ENCODE peak calls at places on chromosomes 2 and 18, in nine cellular contexts. One of them, this sample, is unnamed.

GRCh38 chr2:51612387-51612786 is 580.5 kb upstream of the NRXN1 start:
- DNase-seq in heart left ventricle: no peak
- DNase-seq in CD4-positive, alpha-beta T cell: no peak
- DNase-seq in lower lobe of right lung: no peak
- DNase-seq in BJ: no peak
- DNase-seq in AG09319: no peak
- DNase-seq in IMR-90: no peak
- DNase-seq in natural killer cell: no peak
- DNase-seq in GM20000: no peak
- DNase-seq in this sample: no peak

GRCh38 chr2:202024871-202025270 is 8.8 kb upstream of the FZD7 start:
- DNase-seq in lower lobe of right lung: no peak
- DNase-seq in AG09319: no peak
- DNase-seq in CD4-positive, alpha-beta T cell: no peak
- DNase-seq in heart left ventricle: no peak
- DNase-seq in BJ: no peak
- DNase-seq in IMR-90: no peak
- DNase-seq in GM20000: no peak
- DNase-seq in natural killer cell: no peak
- DNase-seq in this sample: no peak

GRCh38 chr2:8030694-8031303 is 651.1 kb upstream of the ID2 start:
- DNase-seq in lower lobe of right lung: no peak
- DNase-seq in BJ: no peak
- DNase-seq in GM20000: no peak
- DNase-seq in natural killer cell: no peak
- DNase-seq in AG09319: no peak
- DNase-seq in CD4-positive, alpha-beta T cell: no peak
- DNase-seq in heart left ventricle: no peak
- DNase-seq in IMR-90: peak
- DNase-seq in this sample: no peak

GRCh38 chr2:12326449-12327190 is 390.1 kb upstream of the TRIB2 start:
- DNase-seq in IMR-90: no peak
- DNase-seq in BJ: no peak
- DNase-seq in CD4-positive, alpha-beta T cell: no peak
- DNase-seq in lower lobe of right lung: no peak
- DNase-seq in heart left ventricle: no peak
- DNase-seq in natural killer cell: no peak
- DNase-seq in AG09319: no peak
- DNase-seq in GM20000: peak
- DNase-seq in this sample: no peak

GRCh38 chr2:128451636-128452411 is 133.2 kb upstream of the HS6ST1 start:
- DNase-seq in CD4-positive, alpha-beta T cell: no peak
- DNase-seq in AG09319: no peak
- DNase-seq in GM20000: no peak
- DNase-seq in lower lobe of right lung: no peak
- DNase-seq in natural killer cell: peak
- DNase-seq in BJ: no peak
- DNase-seq in IMR-90: no peak
- DNase-seq in heart left ventricle: peak
- DNase-seq in this sample: no peak

GRCh38 chr2:234771176-234771575 is 180.6 kb upstream of the SH3BP4 start:
- DNase-seq in CD4-positive, alpha-beta T cell: no peak
- DNase-seq in GM20000: no peak
- DNase-seq in heart left ventricle: no peak
- DNase-seq in IMR-90: no peak
- DNase-seq in AG09319: no peak
- DNase-seq in lower lobe of right lung: no peak
- DNase-seq in BJ: no peak
- DNase-seq in natural killer cell: no peak
- DNase-seq in this sample: no peak

GRCh38 chr2:36729067-36729466 is 32.6 kb downstream of the VIT start:
- DNase-seq in IMR-90: peak
- DNase-seq in lower lobe of right lung: no peak
- DNase-seq in GM20000: no peak
- DNase-seq in CD4-positive, alpha-beta T cell: no peak
- DNase-seq in BJ: no peak
- DNase-seq in AG09319: no peak
- DNase-seq in natural killer cell: no peak
- DNase-seq in heart left ventricle: no peak
- DNase-seq in this sample: no peak

GRCh38 chr2:38037757-38038615 is 38.0 kb downstream of the CYP1B1 start:
- DNase-seq in AG09319: peak
- DNase-seq in CD4-positive, alpha-beta T cell: no peak
- DNase-seq in IMR-90: peak
- DNase-seq in BJ: peak
- DNase-seq in heart left ventricle: peak
- DNase-seq in natural killer cell: no peak
- DNase-seq in GM20000: peak
- DNase-seq in lower lobe of right lung: no peak
- DNase-seq in this sample: peak

GRCh38 chr18:24613887-24614286 is 153.4 kb downstream of the HRH4 start:
- DNase-seq in heart left ventricle: no peak
- DNase-seq in AG09319: no peak
- DNase-seq in natural killer cell: no peak
- DNase-seq in IMR-90: no peak
- DNase-seq in BJ: no peak
- DNase-seq in CD4-positive, alpha-beta T cell: no peak
- DNase-seq in GM20000: no peak
- DNase-seq in lower lobe of right lung: no peak
- DNase-seq in this sample: no peak

GRCh38 chr18:63001861-63002260 is 286.5 kb downstream of the PHLPP1 start:
- DNase-seq in heart left ventricle: no peak
- DNase-seq in CD4-positive, alpha-beta T cell: no peak
- DNase-seq in IMR-90: no peak
- DNase-seq in GM20000: no peak
- DNase-seq in natural killer cell: no peak
- DNase-seq in BJ: no peak
- DNase-seq in lower lobe of right lung: no peak
- DNase-seq in AG09319: no peak
- DNase-seq in this sample: no peak

GRCh38 chr2:102251042-102251848 is 60.1 kb upstream of the IL1RL1 start:
- DNase-seq in BJ: no peak
- DNase-seq in AG09319: no peak
- DNase-seq in CD4-positive, alpha-beta T cell: peak
- DNase-seq in GM20000: peak
- DNase-seq in IMR-90: no peak
- DNase-seq in natural killer cell: peak
- DNase-seq in heart left ventricle: peak
- DNase-seq in lower lobe of right lung: peak
- DNase-seq in this sample: peak

GRCh38 chr2:213806125-213806726 is 522.0 kb downstream of the SPAG16 start:
- DNase-seq in CD4-positive, alpha-beta T cell: no peak
- DNase-seq in GM20000: no peak
- DNase-seq in BJ: no peak
- DNase-seq in AG09319: peak
- DNase-seq in IMR-90: peak
- DNase-seq in natural killer cell: no peak
- DNase-seq in heart left ventricle: no peak
- DNase-seq in lower lobe of right lung: no peak
- DNase-seq in this sample: no peak
- TF ChIP-seq CTCF in CD4-positive, alpha-beta T cell: peak
- TF ChIP-seq CTCF in GM20000: no peak
- TF ChIP-seq CTCF in BJ: peak
- TF ChIP-seq CTCF in AG09319: peak
- TF ChIP-seq CTCF in IMR-90: peak
- TF ChIP-seq CTCF in natural killer cell: no peak
- TF ChIP-seq CTCF in heart left ventricle: peak
- TF ChIP-seq CTCF in lower lobe of right lung: peak
- TF ChIP-seq CTCF in this sample: no peak

GRCh38 chr2:168584934-168585333 is 128.9 kb downstream of the CERS6 start:
- DNase-seq in natural killer cell: no peak
- DNase-seq in GM20000: no peak
- DNase-seq in CD4-positive, alpha-beta T cell: no peak
- DNase-seq in IMR-90: no peak
- DNase-seq in heart left ventricle: no peak
- DNase-seq in BJ: no peak
- DNase-seq in lower lobe of right lung: no peak
- DNase-seq in AG09319: no peak
- DNase-seq in this sample: no peak

GRCh38 chr2:168587302-168587701 is 131.2 kb downstream of the CERS6 start:
- DNase-seq in CD4-positive, alpha-beta T cell: no peak
- DNase-seq in IMR-90: no peak
- DNase-seq in lower lobe of right lung: no peak
- DNase-seq in AG09319: no peak
- DNase-seq in GM20000: no peak
- DNase-seq in natural killer cell: no peak
- DNase-seq in BJ: no peak
- DNase-seq in heart left ventricle: no peak
- DNase-seq in this sample: no peak

GRCh38 chr2:168583064-168583709 is 127.1 kb downstream of the CERS6 start:
- DNase-seq in lower lobe of right lung: no peak
- DNase-seq in IMR-90: peak
- DNase-seq in CD4-positive, alpha-beta T cell: no peak
- DNase-seq in natural killer cell: no peak
- DNase-seq in AG09319: no peak
- DNase-seq in GM20000: peak
- DNase-seq in heart left ventricle: no peak
- DNase-seq in BJ: no peak
- DNase-seq in this sample: no peak

GRCh38 chr2:168583710-168584521 is 127.8 kb downstream of the CERS6 start:
- DNase-seq in IMR-90: peak
- DNase-seq in AG09319: no peak
- DNase-seq in heart left ventricle: no peak
- DNase-seq in natural killer cell: no peak
- DNase-seq in lower lobe of right lung: no peak
- DNase-seq in GM20000: no peak
- DNase-seq in CD4-positive, alpha-beta T cell: no peak
- DNase-seq in BJ: peak
- DNase-seq in this sample: no peak

DNA sequence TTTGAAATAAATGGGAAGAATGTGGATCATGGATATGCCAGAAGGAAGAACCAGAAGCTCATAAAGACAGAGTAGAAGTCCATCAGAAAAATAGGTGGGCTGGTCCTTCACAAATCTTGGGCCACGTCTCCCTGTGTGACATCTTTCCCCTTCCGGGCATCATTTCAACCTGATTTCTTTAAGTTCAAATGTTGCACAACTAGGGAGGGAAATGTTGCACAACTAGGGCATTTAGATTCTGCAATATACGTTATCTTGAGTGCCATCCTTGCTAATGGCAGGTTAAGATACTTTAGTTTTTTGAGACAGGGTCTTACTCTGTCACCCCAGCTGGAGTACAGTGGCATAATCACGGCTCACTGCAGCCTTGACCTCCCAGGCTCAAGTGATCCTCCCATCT is 129.6 kb downstream of the CERS6 start:
- DNase-seq in CD4-positive, alpha-beta T cell: no peak
- DNase-seq in IMR-90: no peak
- DNase-seq in natural killer cell: no peak
- DNase-seq in GM20000: no peak
- DNase-seq in lower lobe of right lung: no peak
- DNase-seq in heart left ventricle: no peak
- DNase-seq in AG09319: no peak
- DNase-seq in BJ: no peak
- DNase-seq in this sample: no peak
- TF ChIP-seq CTCF in CD4-positive, alpha-beta T cell: no peak
- TF ChIP-seq CTCF in IMR-90: no peak
- TF ChIP-seq CTCF in natural killer cell: no peak
- TF ChIP-seq CTCF in GM20000: no peak
- TF ChIP-seq CTCF in lower lobe of right lung: no peak
- TF ChIP-seq CTCF in heart left ventricle: no peak
- TF ChIP-seq CTCF in AG09319: no peak
- TF ChIP-seq CTCF in BJ: no peak
- TF ChIP-seq CTCF in this sample: no peak

GRCh38 chr2:165693838-165694237 is 100.2 kb downstream of the GALNT3 start:
- DNase-seq in natural killer cell: no peak
- DNase-seq in GM20000: no peak
- DNase-seq in heart left ventricle: no peak
- DNase-seq in BJ: no peak
- DNase-seq in IMR-90: no peak
- DNase-seq in lower lobe of right lung: no peak
- DNase-seq in CD4-positive, alpha-beta T cell: no peak
- DNase-seq in AG09319: no peak
- DNase-seq in this sample: no peak

GRCh38 chr2:165699931-165700330 is 94.1 kb downstream of the GALNT3 start:
- DNase-seq in heart left ventricle: no peak
- DNase-seq in AG09319: no peak
- DNase-seq in lower lobe of right lung: no peak
- DNase-seq in BJ: no peak
- DNase-seq in CD4-positive, alpha-beta T cell: no peak
- DNase-seq in GM20000: no peak
- DNase-seq in IMR-90: no peak
- DNase-seq in natural killer cell: no peak
- DNase-seq in this sample: no peak

GRCh38 chr2:165697727-165698620 is 96.1 kb downstream of the GALNT3 start:
- DNase-seq in heart left ventricle: no peak
- DNase-seq in BJ: no peak
- DNase-seq in lower lobe of right lung: no peak
- DNase-seq in IMR-90: no peak
- DNase-seq in CD4-positive, alpha-beta T cell: no peak
- DNase-seq in GM20000: no peak
- DNase-seq in AG09319: no peak
- DNase-seq in natural killer cell: no peak
- DNase-seq in this sample: no peak

GRCh38 chr2:165700511-165700910 is 93.5 kb downstream of the GALNT3 start:
- DNase-seq in heart left ventricle: no peak
- DNase-seq in IMR-90: no peak
- DNase-seq in CD4-positive, alpha-beta T cell: no peak
- DNase-seq in AG09319: no peak
- DNase-seq in GM20000: no peak
- DNase-seq in lower lobe of right lung: no peak
- DNase-seq in BJ: no peak
- DNase-seq in natural killer cell: no peak
- DNase-seq in this sample: no peak

DNA sequence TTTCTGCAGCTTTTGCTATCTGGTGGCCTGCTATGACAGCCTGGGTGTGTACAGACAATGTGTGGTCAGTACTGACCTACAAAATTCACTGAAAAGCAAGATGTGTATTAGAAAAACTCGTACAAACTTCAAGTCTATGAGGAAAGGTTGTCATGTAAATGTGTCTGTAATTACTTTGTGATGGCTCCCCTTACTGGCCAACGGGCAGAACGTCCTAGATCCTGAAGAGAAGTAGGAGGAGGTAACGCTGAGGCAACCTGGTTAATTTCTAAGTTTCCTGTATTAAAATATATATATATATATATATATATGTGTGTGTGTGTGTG is 95.5 kb downstream of the GALNT3 start:
- DNase-seq in GM20000: peak
- DNase-seq in heart left ventricle: peak
- DNase-seq in IMR-90: peak
- DNase-seq in lower lobe of right lung: no peak
- DNase-seq in AG09319: no peak
- DNase-seq in natural killer cell: no peak
- DNase-seq in CD4-positive, alpha-beta T cell: no peak
- DNase-seq in BJ: no peak
- DNase-seq in this sample: no peak
- TF ChIP-seq CTCF in GM20000: peak
- TF ChIP-seq CTCF in heart left ventricle: peak
- TF ChIP-seq CTCF in IMR-90: peak
- TF ChIP-seq CTCF in lower lobe of right lung: peak
- TF ChIP-seq CTCF in AG09319: peak
- TF ChIP-seq CTCF in natural killer cell: no peak
- TF ChIP-seq CTCF in CD4-positive, alpha-beta T cell: no peak
- TF ChIP-seq CTCF in BJ: peak
- TF ChIP-seq CTCF in this sample: no peak

DNA sequence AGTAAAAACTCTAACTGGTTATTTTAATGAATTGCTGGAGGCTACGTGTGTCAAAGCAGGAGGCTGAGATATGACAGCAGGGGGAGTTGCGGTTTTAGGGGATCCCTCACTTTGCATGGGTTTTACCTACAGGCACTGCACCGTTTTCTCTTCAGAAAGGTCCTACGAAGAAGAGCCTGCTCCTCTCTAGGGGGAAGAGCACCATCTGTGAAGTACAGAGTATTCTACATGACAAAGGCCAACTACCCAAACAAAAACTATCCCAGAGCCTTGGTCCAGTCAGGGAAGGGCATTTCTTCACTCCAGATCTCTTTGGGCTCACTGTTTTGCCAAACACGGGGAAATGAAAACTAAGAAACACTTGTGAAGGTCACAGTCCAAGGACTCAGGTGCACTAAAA is 696.7 kb upstream of the SOX11 start:
- DNase-seq in natural killer cell: no peak
- DNase-seq in lower lobe of right lung: no peak
- DNase-seq in AG09319: no peak
- DNase-seq in IMR-90: no peak
- DNase-seq in heart left ventricle: no peak
- DNase-seq in GM20000: no peak
- DNase-seq in CD4-positive, alpha-beta T cell: no peak
- DNase-seq in BJ: no peak
- DNase-seq in this sample: no peak
- TF ChIP-seq CTCF in natural killer cell: no peak
- TF ChIP-seq CTCF in lower lobe of right lung: no peak
- TF ChIP-seq CTCF in AG09319: no peak
- TF ChIP-seq CTCF in IMR-90: no peak
- TF ChIP-seq CTCF in heart left ventricle: no peak
- TF ChIP-seq CTCF in GM20000: no peak
- TF ChIP-seq CTCF in CD4-positive, alpha-beta T cell: no peak
- TF ChIP-seq CTCF in BJ: no peak
- TF ChIP-seq CTCF in this sample: no peak

This sample was measured in activated B cell treated with CpG ODN at 0.5 μM for 24 hours.